ENCODE peak calls at places on chromosomes 11 and 22, in four cellular contexts. N is WTC11, H is K562, V is HepG2. K is an unnamed sample.

GRCh38 chr11:30585067-30585891 is 874 bp downstream of the MPPED2 start:
- DNase-seq in N (peak; percentile 64), V (no peak), H (no peak), K (peak; percentile 29)

GRCh38 chr11:46055371-46055770 is 65.9 kb downstream of the PHF21A start:
- DNase-seq in N (no peak), V (peak; percentile 80), H (no peak), K (no peak)

GRCh38 chr11:34360056-34360455 is 2.2 kb upstream of the ABTB2 start:
- DNase-seq in V (no peak), N (no peak), H (no peak), K (no peak)

GRCh38 chr11:4187055-4187988 is 92.7 kb downstream of the RRM1 start:
- DNase-seq in H (peak; percentile 87), N (peak; percentile 93), V (peak; percentile 39), K (peak; percentile 87)

GRCh38 chr22:37808294-37808657 is 542 bp downstream of the GCAT start:
- DNase-seq in V (no peak), N (no peak), H (no peak), K (no peak)

GRCh38 chr11:133570376-133570775 is 38.1 kb upstream of the OPCML start:
- DNase-seq in V (no peak), H (no peak), N (no peak), K (no peak)

GRCh38 chr11:84628871-84629625 is 998.1 kb downstream of the DLG2 start:
- DNase-seq in V (no peak), H (no peak), N (no peak), K (no peak)

GRCh38 chr11:124415356-124415923 is 9.2 kb downstream of the OR8B4 start:
- DNase-seq in N (no peak), V (peak; percentile 37), H (peak; percentile 49), K (no peak)

GRCh38 chr11:111039982-111040381 is 205.5 kb upstream of the POU2AF2 start:
- DNase-seq in H (no peak), V (no peak), N (no peak), K (no peak)

GRCh38 chr11:119480375-119481020 is 57.5 kb upstream of the THY1 start:
- DNase-seq in H (peak; percentile 55), V (no peak), N (no peak), K (no peak)

GRCh38 chr11:43997022-43997665 is 50.6 kb upstream of the ACCSL start:
- DNase-seq in N (no peak), V (no peak), H (no peak), K (no peak)

GRCh38 chr11:16395601-16396000 is 39.3 kb upstream of the SOX6 start:
- DNase-seq in N (no peak), V (no peak), H (no peak), K (no peak)

GRCh38 chr11:28542556-28542955 is 434.4 kb downstream of the METTL15 start:
- DNase-seq in H (no peak), N (no peak), V (no peak), K (no peak)

GRCh38 chr11:27339940-27340339 is 23.1 kb downstream of the CCDC34 start:
- DNase-seq in N (no peak), V (no peak), H (no peak), K (no peak)

GRCh38 chr11:121630041-121630440 is 177.3 kb upstream of the SORL1-AS1 start:
- DNase-seq in N (no peak), V (no peak), H (no peak), K (no peak)

GRCh38 chr11:83816572-83817187 is 530.5 kb upstream of the CCDC90B start:
- DNase-seq in H (peak; percentile 12), N (no peak), V (peak; percentile 9), K (no peak)

GRCh38 chr11:78666675-78667129 is 92.0 kb upstream of the NARS2 start:
- DNase-seq in N (no peak), H (peak; percentile 47), V (no peak), K (no peak)

GRCh38 chr11:64313491-64314145 is 3.7 kb downstream of the TRMT112 start:
- DNase-seq in N (no peak), H (no peak), V (no peak), K (no peak)
- TF ChIP-seq ELF4 in N (no peak), H (no peak), V (no peak), K (no peak)

DNA sequence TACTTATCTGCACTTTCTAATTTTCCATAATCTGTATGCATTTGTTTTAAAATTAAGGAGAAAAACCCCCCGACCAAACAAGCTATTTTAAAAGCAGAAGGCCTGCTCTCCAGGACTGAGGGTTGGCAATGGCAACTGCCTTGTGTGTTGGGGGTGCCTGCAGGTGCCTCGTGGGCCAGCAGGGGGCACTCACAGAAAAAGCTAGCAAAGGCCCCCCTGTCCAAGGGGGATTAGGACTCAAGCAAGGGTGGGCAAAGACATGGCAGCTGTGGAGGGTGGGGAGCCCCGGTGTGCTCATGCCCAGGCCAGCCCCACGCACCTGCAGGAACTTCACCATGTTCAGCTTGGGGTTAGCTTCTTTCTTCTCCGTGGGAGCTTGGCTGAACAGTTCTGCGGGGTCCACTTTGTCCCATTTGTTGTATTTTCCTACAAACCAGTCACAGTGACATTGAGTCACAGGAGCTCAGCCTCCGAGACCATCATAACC is 10.3 kb downstream of the TOP3B start:
- DNase-seq in H (peak; percentile 98), V (peak; percentile 22), N (peak; percentile 78), K (peak; percentile 85)
- TF ChIP-seq ELF4 in H (peak; percentile 68), V (no peak), N (no peak), K (no peak)

GRCh38 chr22:20194681-20195593 is 44.1 kb upstream of the CCDC188 start:
- DNase-seq in N (no peak), V (no peak), H (no peak), K (no peak)
- TF ChIP-seq ELF4 in N (no peak), V (no peak), H (no peak), K (no peak)

GRCh38 chr11:70506658-70506970 is 108.3 kb downstream of the CTTN start:
- DNase-seq in N (no peak), H (no peak), V (no peak), K (no peak)
- TF ChIP-seq ELF4 in N (no peak), H (no peak), V (no peak), K (no peak)

GRCh38 chr11:68251770-68252169 is 20.0 kb downstream of the C11orf24 start:
- DNase-seq in V (no peak), N (no peak), H (no peak), K (no peak)
- TF ChIP-seq ELF4 in V (no peak), N (no peak), H (no peak), K (no peak)

GRCh38 chr11:117095301-117096139 is 2.7 kb downstream of the SIK3 start:
- DNase-seq in N (no peak), V (peak; percentile 82), H (peak; percentile 77), K (no peak)

GRCh38 chr11:117096140-117096972 is 1.9 kb downstream of the SIK3 start:
- DNase-seq in V (peak; percentile 78), N (peak; percentile 32), H (peak; percentile 73), K (no peak)

GRCh38 chr11:117092951-117093590 is 5.2 kb downstream of the SIK3 start:
- DNase-seq in H (no peak), N (no peak), V (no peak), K (no peak)

GRCh38 chr11:117096973-117097566 is 1.2 kb downstream of the SIK3 start:
- DNase-seq in N (no peak), V (no peak), H (no peak), K (no peak)

DNA sequence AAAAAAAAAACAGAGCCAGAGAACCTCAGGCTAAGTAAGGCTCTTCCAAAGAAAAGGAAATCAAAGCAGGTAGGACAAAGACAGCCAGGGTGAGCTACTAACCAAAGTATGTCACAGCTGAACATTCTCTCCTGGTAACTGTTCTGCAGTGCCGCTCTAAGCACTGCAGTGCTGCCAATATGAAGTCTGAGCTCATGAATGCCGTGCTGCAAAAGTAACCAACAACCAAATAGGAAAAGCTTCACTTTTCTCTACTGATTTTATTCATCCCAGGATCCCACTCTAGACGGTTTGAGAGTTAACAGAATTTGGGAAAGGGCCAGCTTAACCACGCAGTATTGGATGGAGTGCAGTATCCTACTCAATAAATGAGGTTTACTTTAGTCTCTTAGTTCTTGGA is 3.5 kb downstream of the SIK3 start:
- DNase-seq in N (no peak), V (no peak), H (no peak), K (no peak)
- TF ChIP-seq ELF4 in N (no peak), V (no peak), H (no peak), K (no peak)

GRCh38 chr11:22728600-22729394 is 62.4 kb downstream of the GAS2 start:
- DNase-seq in H (no peak), V (peak; percentile 14), N (no peak), K (no peak)

GRCh38 chr11:22732588-22732987 is 66.2 kb downstream of the GAS2 start:
- DNase-seq in V (no peak), N (no peak), H (no peak), K (no peak)

GRCh38 chr11:22733433-22733832 is 67.0 kb downstream of the GAS2 start:
- DNase-seq in V (no peak), H (no peak), N (no peak), K (no peak)

GRCh38 chr11:22733849-22734248 is 67.4 kb downstream of the GAS2 start:
- DNase-seq in V (no peak), N (no peak), H (no peak), K (no peak)

DNA sequence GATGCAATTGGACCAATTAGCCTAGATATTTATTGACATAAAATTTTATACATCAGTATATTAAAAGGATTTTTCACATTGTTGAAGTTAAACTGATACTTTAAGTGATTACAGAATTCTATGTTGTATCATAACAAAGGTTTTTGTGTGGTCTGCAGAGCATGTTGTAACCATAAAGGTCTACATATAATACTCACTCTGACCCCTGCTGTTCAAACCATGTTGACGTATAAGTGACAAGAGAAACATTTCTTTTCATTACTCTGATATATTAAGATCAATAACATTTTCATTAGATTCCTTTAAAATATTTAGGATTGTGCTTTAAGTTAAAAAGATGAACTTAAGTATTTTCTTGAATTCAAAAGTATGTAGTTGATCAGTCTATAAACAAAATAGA is 63.9 kb downstream of the GAS2 start:
- DNase-seq in V (peak; percentile 59), H (no peak), N (no peak), K (no peak)
- TF ChIP-seq ELF4 in V (no peak), H (no peak), N (no peak), K (no peak)

GRCh38 chr11:115304774-115305472 is 199.3 kb downstream of the CADM1 start:
- DNase-seq in N (no peak), V (no peak), H (no peak), K (no peak)

GRCh38 chr11:115311949-115312348 is 192.3 kb downstream of the CADM1 start:
- DNase-seq in V (no peak), N (no peak), H (no peak), K (no peak)

GRCh38 chr11:115303304-115303703 is 200.9 kb downstream of the CADM1 start:
- DNase-seq in H (no peak), N (no peak), V (no peak), K (no peak)

GRCh38 chr11:115303929-115304328 is 200.3 kb downstream of the CADM1 start:
- DNase-seq in H (no peak), N (no peak), V (no peak), K (no peak)

GRCh38 chr11:115306703-115307102 is 197.5 kb downstream of the CADM1 start:
- DNase-seq in H (no peak), N (no peak), V (no peak), K (no peak)
- TF ChIP-seq ELF4 in H (no peak), N (no peak), V (no peak), K (no peak)